ENCODE peak calls at places on chromosome 2, in ten cellular contexts. One of them, this sample, is unnamed.

GRCh38 chr2:145927398-145927951 is 1407.6 kb upstream of the ZEB2 start:
- DNase-seq in myocyte: no peak
- DNase-seq in NCI-H2171: no peak
- DNase-seq in SHP77: no peak
- DNase-seq in left ventricle myocardium inferior: no peak
- DNase-seq in AG09319: no peak
- DNase-seq in chondrocyte: no peak
- DNase-seq in AG09309: no peak
- DNase-seq in sciatic nerve: no peak
- DNase-seq in Kasumi-1: no peak
- DNase-seq in this sample: no peak

GRCh38 chr2:43220982-43221659 is 5.3 kb downstream of the ZFP36L2 start:
- DNase-seq in Kasumi-1: peak; percentile 85
- DNase-seq in chondrocyte: peak; percentile 92
- DNase-seq in myocyte: peak; percentile 92
- DNase-seq in AG09319: peak; percentile 96
- DNase-seq in NCI-H2171: peak; percentile 76
- DNase-seq in SHP77: peak; percentile 39
- DNase-seq in AG09309: no peak
- DNase-seq in sciatic nerve: peak; percentile 77
- DNase-seq in left ventricle myocardium inferior: peak; percentile 78
- DNase-seq in this sample: peak; percentile 88

GRCh38 chr2:197013098-197013497 is 86.6 kb upstream of the PGAP1 start:
- DNase-seq in chondrocyte: no peak
- DNase-seq in myocyte: no peak
- DNase-seq in sciatic nerve: no peak
- DNase-seq in SHP77: no peak
- DNase-seq in AG09319: no peak
- DNase-seq in NCI-H2171: no peak
- DNase-seq in AG09309: no peak
- DNase-seq in left ventricle myocardium inferior: no peak
- DNase-seq in Kasumi-1: no peak
- DNase-seq in this sample: no peak

GRCh38 chr2:237152361-237152760 is 66.7 kb downstream of the COPS8 start:
- DNase-seq in SHP77: no peak
- DNase-seq in left ventricle myocardium inferior: no peak
- DNase-seq in AG09309: no peak
- DNase-seq in sciatic nerve: no peak
- DNase-seq in chondrocyte: no peak
- DNase-seq in AG09319: peak; percentile 52
- DNase-seq in Kasumi-1: no peak
- DNase-seq in NCI-H2171: no peak
- DNase-seq in myocyte: no peak
- DNase-seq in this sample: no peak

GRCh38 chr2:106147159-106147558 is 46.9 kb downstream of the UXS1 start:
- DNase-seq in Kasumi-1: no peak
- DNase-seq in left ventricle myocardium inferior: no peak
- DNase-seq in NCI-H2171: no peak
- DNase-seq in AG09309: peak; percentile 41
- DNase-seq in SHP77: no peak
- DNase-seq in chondrocyte: no peak
- DNase-seq in myocyte: peak; percentile 32
- DNase-seq in sciatic nerve: no peak
- DNase-seq in AG09319: peak; percentile 1
- DNase-seq in this sample: no peak

GRCh38 chr2:100321181-100321880 is 970 bp downstream of the LONRF2 start:
- DNase-seq in left ventricle myocardium inferior: peak; percentile 25
- DNase-seq in chondrocyte: no peak
- DNase-seq in AG09319: no peak
- DNase-seq in SHP77: peak; percentile 73
- DNase-seq in Kasumi-1: no peak
- DNase-seq in myocyte: no peak
- DNase-seq in NCI-H2171: peak; percentile 45
- DNase-seq in sciatic nerve: no peak
- DNase-seq in AG09309: no peak
- DNase-seq in this sample: no peak

GRCh38 chr2:61179701-61180639 is 18.0 kb downstream of the C2orf74 start:
- DNase-seq in myocyte: peak; percentile 47
- DNase-seq in left ventricle myocardium inferior: peak; percentile 82
- DNase-seq in AG09319: peak; percentile 64
- DNase-seq in chondrocyte: no peak
- DNase-seq in Kasumi-1: no peak
- DNase-seq in SHP77: no peak
- DNase-seq in AG09309: peak; percentile 52
- DNase-seq in sciatic nerve: no peak
- DNase-seq in NCI-H2171: no peak
- DNase-seq in this sample: peak; percentile 91

GRCh38 chr2:189013677-189014380 is 39.7 kb downstream of the COL3A1 start:
- DNase-seq in left ventricle myocardium inferior: no peak
- DNase-seq in chondrocyte: no peak
- DNase-seq in sciatic nerve: no peak
- DNase-seq in NCI-H2171: no peak
- DNase-seq in AG09319: no peak
- DNase-seq in myocyte: peak; percentile 34
- DNase-seq in AG09309: no peak
- DNase-seq in Kasumi-1: no peak
- DNase-seq in SHP77: no peak
- DNase-seq in this sample: no peak

GRCh38 chr2:237731663-237732062 is 66.9 kb upstream of the RBM44 start:
- DNase-seq in sciatic nerve: no peak
- DNase-seq in Kasumi-1: no peak
- DNase-seq in chondrocyte: no peak
- DNase-seq in myocyte: peak; percentile 65
- DNase-seq in AG09309: peak; percentile 23
- DNase-seq in left ventricle myocardium inferior: no peak
- DNase-seq in NCI-H2171: no peak
- DNase-seq in SHP77: peak; percentile 70
- DNase-seq in AG09319: no peak
- DNase-seq in this sample: no peak

GRCh38 chr2:65071499-65072180 is 15.4 kb downstream of the CEP68 start:
- DNase-seq in NCI-H2171: no peak
- DNase-seq in SHP77: no peak
- DNase-seq in AG09319: no peak
- DNase-seq in left ventricle myocardium inferior: no peak
- DNase-seq in AG09309: no peak
- DNase-seq in chondrocyte: no peak
- DNase-seq in myocyte: no peak
- DNase-seq in Kasumi-1: no peak
- DNase-seq in sciatic nerve: no peak
- DNase-seq in this sample: no peak

GRCh38 chr2:38487852-38488251 is 110.8 kb upstream of the ATL2 start:
- DNase-seq in Kasumi-1: no peak
- DNase-seq in left ventricle myocardium inferior: no peak
- DNase-seq in AG09319: no peak
- DNase-seq in myocyte: no peak
- DNase-seq in sciatic nerve: no peak
- DNase-seq in NCI-H2171: no peak
- DNase-seq in SHP77: no peak
- DNase-seq in chondrocyte: no peak
- DNase-seq in AG09309: no peak
- DNase-seq in this sample: no peak

GRCh38 chr2:17538844-17539554 is 1.5 kb upstream of the VSNL1 start:
- DNase-seq in NCI-H2171: peak; percentile 9
- DNase-seq in chondrocyte: no peak
- DNase-seq in AG09309: no peak
- DNase-seq in Kasumi-1: no peak
- DNase-seq in myocyte: peak; percentile 82
- DNase-seq in SHP77: no peak
- DNase-seq in sciatic nerve: peak; percentile 66
- DNase-seq in AG09319: no peak
- DNase-seq in left ventricle myocardium inferior: peak; percentile 70
- DNase-seq in this sample: peak; percentile 76

GRCh38 chr2:165691615-165692014 is 102.4 kb downstream of the GALNT3 start:
- DNase-seq in SHP77: no peak
- DNase-seq in AG09319: no peak
- DNase-seq in sciatic nerve: no peak
- DNase-seq in chondrocyte: no peak
- DNase-seq in NCI-H2171: no peak
- DNase-seq in left ventricle myocardium inferior: peak; percentile 18
- DNase-seq in myocyte: peak; percentile 29
- DNase-seq in AG09309: peak; percentile 37
- DNase-seq in Kasumi-1: no peak
- DNase-seq in this sample: peak; percentile 86

GRCh38 chr2:85611705-85612587 is at the start of gene C2orf68:
- DNase-seq in sciatic nerve: peak; percentile 95
- DNase-seq in AG09309: no peak
- DNase-seq in myocyte: peak; percentile 91
- DNase-seq in NCI-H2171: peak; percentile 89
- DNase-seq in SHP77: peak; percentile 93
- DNase-seq in Kasumi-1: peak; percentile 92
- DNase-seq in chondrocyte: peak; percentile 97
- DNase-seq in left ventricle myocardium inferior: peak; percentile 91
- DNase-seq in AG09319: no peak
- DNase-seq in this sample: peak; percentile 97

GRCh38 chr2:31327505-31327904 is 87.0 kb downstream of the XDH start:
- DNase-seq in chondrocyte: no peak
- DNase-seq in SHP77: no peak
- DNase-seq in sciatic nerve: no peak
- DNase-seq in myocyte: no peak
- DNase-seq in Kasumi-1: no peak
- DNase-seq in AG09309: no peak
- DNase-seq in left ventricle myocardium inferior: no peak
- DNase-seq in AG09319: no peak
- DNase-seq in NCI-H2171: no peak
- DNase-seq in this sample: no peak

GRCh38 chr2:120945832-120946231 is 210.2 kb downstream of the GLI2 start:
- DNase-seq in Kasumi-1: no peak
- DNase-seq in SHP77: no peak
- DNase-seq in NCI-H2171: no peak
- DNase-seq in sciatic nerve: no peak
- DNase-seq in left ventricle myocardium inferior: no peak
- DNase-seq in myocyte: no peak
- DNase-seq in AG09319: no peak
- DNase-seq in AG09309: no peak
- DNase-seq in chondrocyte: no peak
- DNase-seq in this sample: no peak

GRCh38 chr2:20201671-20202070 is 23.3 kb downstream of the SDC1 start:
- DNase-seq in NCI-H2171: no peak
- DNase-seq in Kasumi-1: no peak
- DNase-seq in left ventricle myocardium inferior: no peak
- DNase-seq in AG09309: no peak
- DNase-seq in myocyte: no peak
- DNase-seq in chondrocyte: no peak
- DNase-seq in sciatic nerve: no peak
- DNase-seq in AG09319: no peak
- DNase-seq in SHP77: no peak
- DNase-seq in this sample: no peak

GRCh38 chr2:189305291-189305943 is 125.9 kb upstream of the COL5A2 start:
- DNase-seq in chondrocyte: no peak
- DNase-seq in Kasumi-1: no peak
- DNase-seq in AG09319: no peak
- DNase-seq in AG09309: no peak
- DNase-seq in SHP77: no peak
- DNase-seq in myocyte: no peak
- DNase-seq in sciatic nerve: no peak
- DNase-seq in left ventricle myocardium inferior: no peak
- DNase-seq in NCI-H2171: no peak
- DNase-seq in this sample: no peak

GRCh38 chr2:218393750-218394290 is 5.8 kb upstream of the CTDSP1 start:
- DNase-seq in Kasumi-1: no peak
- DNase-seq in sciatic nerve: no peak
- DNase-seq in NCI-H2171: no peak
- DNase-seq in AG09309: no peak
- DNase-seq in chondrocyte: no peak
- DNase-seq in left ventricle myocardium inferior: no peak
- DNase-seq in AG09319: no peak
- DNase-seq in SHP77: no peak
- DNase-seq in myocyte: no peak
- DNase-seq in this sample: no peak

GRCh38 chr2:181862583-181863281 is 28.8 kb upstream of the ITPRID2 start:
- DNase-seq in AG09309: no peak
- DNase-seq in myocyte: no peak
- DNase-seq in Kasumi-1: no peak
- DNase-seq in SHP77: peak; percentile 4
- DNase-seq in sciatic nerve: no peak
- DNase-seq in AG09319: no peak
- DNase-seq in chondrocyte: no peak
- DNase-seq in left ventricle myocardium inferior: no peak
- DNase-seq in NCI-H2171: no peak
- DNase-seq in this sample: no peak

GRCh38 chr2:69082430-69082997 is 69.5 kb downstream of the ANTXR1 start:
- DNase-seq in left ventricle myocardium inferior: peak; percentile 26
- DNase-seq in AG09319: peak; percentile 92
- DNase-seq in myocyte: peak; percentile 80
- DNase-seq in sciatic nerve: peak; percentile 68
- DNase-seq in chondrocyte: no peak
- DNase-seq in AG09309: peak; percentile 53
- DNase-seq in SHP77: peak; percentile 51
- DNase-seq in NCI-H2171: no peak
- DNase-seq in Kasumi-1: no peak
- DNase-seq in this sample: no peak

GRCh38 chr2:222315443-222316121 is 16.8 kb upstream of the PAX3 start:
- DNase-seq in Kasumi-1: no peak
- DNase-seq in SHP77: no peak
- DNase-seq in myocyte: no peak
- DNase-seq in NCI-H2171: no peak
- DNase-seq in sciatic nerve: no peak
- DNase-seq in chondrocyte: no peak
- DNase-seq in left ventricle myocardium inferior: no peak
- DNase-seq in AG09309: no peak
- DNase-seq in AG09319: no peak
- DNase-seq in this sample: no peak

GRCh38 chr2:142445542-142445941 is 314.7 kb upstream of the LRP1B start:
- DNase-seq in sciatic nerve: no peak
- DNase-seq in NCI-H2171: no peak
- DNase-seq in AG09319: no peak
- DNase-seq in AG09309: no peak
- DNase-seq in myocyte: no peak
- DNase-seq in chondrocyte: no peak
- DNase-seq in left ventricle myocardium inferior: no peak
- DNase-seq in SHP77: no peak
- DNase-seq in Kasumi-1: no peak
- DNase-seq in this sample: no peak

GRCh38 chr2:97662386-97662894 is 1.4 kb downstream of the ACTR1B start:
- DNase-seq in SHP77: no peak
- DNase-seq in myocyte: no peak
- DNase-seq in NCI-H2171: no peak
- DNase-seq in chondrocyte: no peak
- DNase-seq in AG09319: no peak
- DNase-seq in Kasumi-1: no peak
- DNase-seq in left ventricle myocardium inferior: no peak
- DNase-seq in sciatic nerve: no peak
- DNase-seq in AG09309: no peak
- DNase-seq in this sample: no peak

GRCh38 chr2:205161156-205161555 is 521.1 kb upstream of the NRP2 start:
- DNase-seq in AG09309: no peak
- DNase-seq in AG09319: no peak
- DNase-seq in Kasumi-1: no peak
- DNase-seq in NCI-H2171: no peak
- DNase-seq in chondrocyte: no peak
- DNase-seq in SHP77: no peak
- DNase-seq in myocyte: no peak
- DNase-seq in sciatic nerve: no peak
- DNase-seq in left ventricle myocardium inferior: no peak
- DNase-seq in this sample: no peak

GRCh38 chr2:1803217-1804115 is 59.2 kb upstream of the PXDN start:
- DNase-seq in Kasumi-1: no peak
- DNase-seq in AG09309: no peak
- DNase-seq in left ventricle myocardium inferior: no peak
- DNase-seq in AG09319: no peak
- DNase-seq in chondrocyte: peak; percentile 81
- DNase-seq in SHP77: no peak
- DNase-seq in sciatic nerve: no peak
- DNase-seq in NCI-H2171: no peak
- DNase-seq in myocyte: no peak
- DNase-seq in this sample: peak; percentile 57

GRCh38 chr2:77519164-77519887 is 2.9 kb downstream of the LRRTM4 start:
- DNase-seq in sciatic nerve: no peak
- DNase-seq in SHP77: no peak
- DNase-seq in AG09319: no peak
- DNase-seq in left ventricle myocardium inferior: no peak
- DNase-seq in chondrocyte: no peak
- DNase-seq in myocyte: no peak
- DNase-seq in AG09309: no peak
- DNase-seq in NCI-H2171: no peak
- DNase-seq in Kasumi-1: no peak
- DNase-seq in this sample: no peak

GRCh38 chr2:179655627-179656026 is 205.8 kb downstream of the ZNF385B start:
- DNase-seq in chondrocyte: no peak
- DNase-seq in myocyte: peak; percentile 20
- DNase-seq in SHP77: no peak
- DNase-seq in AG09319: no peak
- DNase-seq in Kasumi-1: no peak
- DNase-seq in NCI-H2171: no peak
- DNase-seq in left ventricle myocardium inferior: no peak
- DNase-seq in AG09309: no peak
- DNase-seq in sciatic nerve: no peak
- DNase-seq in this sample: no peak